ENCODE peak calls at places on chromosomes 13 and 19, in seven cellular contexts. M is kidney epithelial cell; O is tibial artery; Z is omental fat pad; G is progenitor cell of endocrine pancreas; J is GM20000; R is effector CD4-positive, alpha-beta T cell. U is an unnamed sample.

GRCh38 chr13:35512271-35512920 is 35.9 kb upstream of the MAB21L1 start:
- DNase-seq in M (peak; percentile 28), O (no peak), Z (no peak), G (no peak), J (no peak), R (no peak), U (peak; percentile 86)

GRCh38 chr13:99375806-99376080 is 68.5 kb upstream of the GPR183 start:
- DNase-seq in M (no peak), O (no peak), Z (no peak), G (no peak), J (no peak), R (no peak), U (no peak)

GRCh38 chr13:98206946-98207345 is 29.9 kb upstream of the RNF113B start:
- DNase-seq in M (peak; percentile 93), O (no peak), Z (no peak), G (no peak), J (no peak), R (no peak), U (peak; percentile 96)

GRCh38 chr13:50174630-50175029 is 159.4 kb downstream of the KCNRG start:
- DNase-seq in M (no peak), O (no peak), Z (no peak), G (no peak), J (no peak), R (no peak), U (no peak)

GRCh38 chr19:35236638-35237400 is 8.3 kb upstream of the FAM187B start:
- DNase-seq in M (no peak), O (no peak), Z (no peak), G (no peak), J (no peak), R (no peak), U (no peak)

GRCh38 chr13:109743706-109744453 is 42.5 kb downstream of the IRS2 start:
- DNase-seq in M (peak; percentile 73), O (no peak), Z (no peak), G (no peak), J (no peak), R (no peak), U (peak; percentile 97)

GRCh38 chr19:15869109-15869555 is 28.7 kb downstream of the CYP4F2 start:
- DNase-seq in M (no peak), O (peak; percentile 24), Z (no peak), G (no peak), J (peak; percentile 41), R (peak; percentile 14), U (peak; percentile 59)

GRCh38 chr13:73090116-73090811 is 31.5 kb downstream of the KLF5 start:
- DNase-seq in M (peak; percentile 97), O (no peak), Z (no peak), G (no peak), J (no peak), R (no peak), U (peak; percentile 98)

GRCh38 chr13:98416408-98416807 is 160.5 kb downstream of the STK24 start:
- DNase-seq in M (peak; percentile 12), O (no peak), Z (no peak), G (peak; percentile 44), J (no peak), R (no peak), U (peak; percentile 49)

GRCh38 chr13:27770809-27771208 is 21.5 kb upstream of the GSX1 start:
- DNase-seq in M (no peak), O (no peak), Z (no peak), G (no peak), J (peak; percentile 58), R (no peak), U (peak; percentile 12)

GRCh38 chr13:26616126-26616525 is 58.6 kb downstream of the WASF3 start:
- DNase-seq in M (no peak), O (no peak), Z (no peak), G (no peak), J (no peak), R (no peak), U (peak; percentile 3)